ENCODE peak calls at places on chromosome 21, in five cellular contexts. X, L, C, D and R are unnamed samples.

GRCh38 chr21:45465105-45465504 is 60.1 kb downstream of the COL18A1 start:
- DNase-seq in C (no peak), D (no peak), L (no peak), X (peak; percentile 54), R (no peak)

GRCh38 chr21:46130721-46131720 is 24.4 kb downstream of the FTCD start:
- DNase-seq in C (no peak), X (no peak), D (no peak), L (no peak), R (no peak)

GRCh38 chr21:33114276-33114675 is 44.3 kb downstream of the OLIG1 start:
- DNase-seq in L (no peak), X (no peak), D (no peak), C (no peak), R (no peak)

GRCh38 chr21:34243562-34243961 is 120.2 kb upstream of the KCNE2 start:
- DNase-seq in X (no peak), C (no peak), D (no peak), L (no peak), R (peak; percentile 26)

GRCh38 chr21:45433301-45433700 is 28.3 kb downstream of the COL18A1 start:
- DNase-seq in C (no peak), X (no peak), D (no peak), L (no peak), R (no peak)

GRCh38 chr21:25970254-25970930 is 200.2 kb downstream of the APP start:
- DNase-seq in X (no peak), C (no peak), D (no peak), L (no peak), R (no peak)

GRCh38 chr21:45853703-45854342 is 127.7 kb upstream of the COL6A1 start:
- DNase-seq in L (no peak), C (no peak), D (no peak), X (no peak), R (peak; percentile 42)

GRCh38 chr21:26850116-26850643 is 5.0 kb upstream of the ADAMTS1 start:
- DNase-seq in C (no peak), D (no peak), X (no peak), L (no peak), R (peak; percentile 13)

GRCh38 chr21:23977971-23978370 is 1629.3 kb downstream of the MRPL39 start:
- DNase-seq in C (no peak), X (no peak), L (no peak), D (no peak), R (no peak)

GRCh38 chr21:45251635-45252447 is 35.9 kb downstream of the POFUT2 start:
- DNase-seq in L (no peak), D (no peak), C (no peak), X (no peak), R (no peak)

GRCh38 chr21:40049031-40049958 is 182.1 kb downstream of the PCP4 start:
- DNase-seq in L (no peak), C (no peak), D (peak; percentile 72), X (no peak), R (peak; percentile 34)

GRCh38 chr21:46434322-46434958 is 24.3 kb upstream of the DIP2A start:
- DNase-seq in D (no peak), L (no peak), X (no peak), C (no peak), R (no peak)

GRCh38 chr21:34807881-34808568 is 139.2 kb downstream of the CLIC6 start:
- DNase-seq in L (peak; percentile 85), X (no peak), D (peak; percentile 43), C (no peak), R (peak; percentile 87)

GRCh38 chr21:26769613-26770188 is 75.5 kb downstream of the ADAMTS1 start:
- DNase-seq in C (no peak), D (peak; percentile 32), X (no peak), L (no peak), R (peak; percentile 18)

GRCh38 chr21:34609244-34609950 is 5.5 kb downstream of the RCAN1 start:
- DNase-seq in D (no peak), L (no peak), X (no peak), C (no peak), R (peak; percentile 31)

GRCh38 chr21:41011968-41012367 is 156.0 kb upstream of the BACE2 start:
- DNase-seq in L (no peak), C (no peak), X (no peak), D (no peak), R (no peak)

GRCh38 chr21:45607922-45608295 is 35.6 kb upstream of the PCBP3 start:
- DNase-seq in X (peak; percentile 34), D (no peak), C (no peak), L (no peak), R (no peak)

GRCh38 chr21:18499761-18500376 is 96.3 kb upstream of the TMPRSS15 start:
- DNase-seq in X (no peak), C (no peak), L (no peak), D (no peak), R (no peak)

GRCh38 chr21:41659791-41660560 is 106.9 kb downstream of the RIPK4 start:
- DNase-seq in L (peak; percentile 86), D (no peak), X (no peak), C (no peak), R (no peak)

GRCh38 chr21:45241357-45241756 is 46.3 kb downstream of the POFUT2 start:
- DNase-seq in C (no peak), D (no peak), X (no peak), L (no peak), R (no peak)

GRCh38 chr21:45318556-45319341 is 31.1 kb upstream of the POFUT2 start:
- DNase-seq in L (peak; percentile 85), C (no peak), X (peak; percentile 78), D (peak; percentile 84), R (no peak)

GRCh38 chr21:45640888-45641479 is 2.5 kb upstream of the PCBP3 start:
- DNase-seq in X (no peak), L (no peak), D (no peak), C (no peak), R (peak; percentile 33)

GRCh38 chr21:45824546-45825208 is 156.9 kb upstream of the COL6A1 start:
- DNase-seq in D (peak; percentile 10), X (no peak), C (no peak), L (no peak), R (no peak)

GRCh38 chr21:33559813-33560212 is 17.0 kb downstream of the SON start:
- DNase-seq in L (no peak), X (no peak), C (no peak), D (no peak), R (no peak)

GRCh38 chr21:38289697-38290096 is 32.9 kb downstream of the KCNJ15 start:
- DNase-seq in X (no peak), C (no peak), L (no peak), D (no peak), R (peak; percentile 95)

GRCh38 chr21:38284221-38284620 is 27.4 kb downstream of the KCNJ15 start:
- DNase-seq in D (no peak), C (no peak), X (no peak), L (no peak), R (no peak)

GRCh38 chr21:38282921-38283320 is 26.1 kb downstream of the KCNJ15 start:
- DNase-seq in C (no peak), X (no peak), L (no peak), D (no peak), R (no peak)

GRCh38 chr21:38290809-38291208 is 34.0 kb downstream of the KCNJ15 start:
- DNase-seq in C (no peak), D (no peak), X (no peak), L (no peak), R (no peak)

GRCh38 chr21:38286739-38287426 is 30.1 kb downstream of the KCNJ15 start:
- DNase-seq in D (no peak), X (no peak), C (no peak), L (no peak), R (no peak)
- H3K27ac ChIP-seq in D (no peak overlapping the region), X (no peak overlapping the region), C (no peak overlapping the region), L (no peak overlapping the region), R (no peak overlapping the region)

GRCh38 chr21:29178936-29179335 is 48.5 kb downstream of the MAP3K7CL start:
- DNase-seq in C (no peak), D (no peak), X (no peak), L (no peak), R (no peak)

GRCh38 chr21:29176721-29177120 is 46.3 kb downstream of the MAP3K7CL start:
- DNase-seq in L (no peak), D (no peak), C (no peak), X (no peak), R (no peak)

GRCh38 chr21:29175408-29176147 is 45.1 kb downstream of the MAP3K7CL start:
- DNase-seq in L (peak; percentile 45), X (no peak), D (no peak), C (no peak), R (no peak)

GRCh38 chr21:29179503-29179902 is 49.1 kb downstream of the MAP3K7CL start:
- DNase-seq in X (no peak), D (no peak), L (no peak), C (no peak), R (no peak)

GRCh38 chr21:29177800-29178199 is 47.4 kb downstream of the MAP3K7CL start:
- DNase-seq in X (no peak), L (peak; percentile 57), C (no peak), D (no peak), R (no peak)
- TF ChIP-seq CTCF in X (no peak), L (no peak), C (no peak), D (no peak), R (no peak)

DNA sequence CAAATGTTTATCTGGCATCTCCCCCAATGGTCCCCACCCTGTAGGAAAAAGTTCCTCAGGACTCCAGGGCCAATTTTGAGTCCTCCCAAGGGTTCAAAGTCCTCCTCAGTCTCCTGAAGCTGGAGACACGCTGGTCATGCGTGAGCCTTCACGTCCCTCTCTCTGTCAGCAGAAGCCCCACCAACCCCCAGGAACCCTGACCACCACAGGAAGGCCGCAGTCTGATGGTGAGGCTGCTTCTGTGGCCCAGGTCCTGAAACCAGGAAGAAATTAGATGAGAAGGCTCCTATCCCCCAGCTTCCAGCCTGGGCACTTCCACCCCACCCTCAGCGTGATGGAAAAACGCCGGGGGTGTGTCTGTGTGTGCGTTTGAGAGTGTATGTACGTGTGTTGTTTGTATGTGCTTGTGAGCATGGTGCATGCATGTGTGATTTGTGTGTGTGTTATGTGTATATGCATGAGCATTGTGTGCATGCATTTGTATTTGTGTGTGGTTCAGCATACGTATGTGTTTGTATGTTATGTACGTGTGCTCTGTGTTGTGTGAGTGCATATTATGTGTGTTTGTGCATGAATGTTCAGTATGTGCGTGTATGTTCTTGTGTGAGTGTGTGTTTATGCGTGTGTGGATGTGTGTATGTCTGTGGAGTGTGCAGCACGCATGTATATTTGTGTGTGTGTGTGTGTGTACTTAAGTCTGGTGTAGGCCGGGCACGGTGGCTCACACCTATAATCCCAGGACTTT is 92.5 kb downstream of the SIK1 start:
- DNase-seq in X (no peak), L (no peak), C (no peak), D (no peak), R (no peak)
- H3K27ac ChIP-seq in X (peak overlapping the region; percentile 77), L (peak overlapping the region; percentile 86), C (no peak overlapping the region), D (no peak overlapping the region), R (peak overlapping the region; percentile 97)

GRCh38 chr21:14241322-14241721 is 25.4 kb downstream of the RBM11 start:
- DNase-seq in L (no peak), C (no peak), D (no peak), X (no peak), R (no peak)
- TF ChIP-seq CTCF in L (no peak), C (no peak), D (no peak), X (no peak), R (no peak)

DNA sequence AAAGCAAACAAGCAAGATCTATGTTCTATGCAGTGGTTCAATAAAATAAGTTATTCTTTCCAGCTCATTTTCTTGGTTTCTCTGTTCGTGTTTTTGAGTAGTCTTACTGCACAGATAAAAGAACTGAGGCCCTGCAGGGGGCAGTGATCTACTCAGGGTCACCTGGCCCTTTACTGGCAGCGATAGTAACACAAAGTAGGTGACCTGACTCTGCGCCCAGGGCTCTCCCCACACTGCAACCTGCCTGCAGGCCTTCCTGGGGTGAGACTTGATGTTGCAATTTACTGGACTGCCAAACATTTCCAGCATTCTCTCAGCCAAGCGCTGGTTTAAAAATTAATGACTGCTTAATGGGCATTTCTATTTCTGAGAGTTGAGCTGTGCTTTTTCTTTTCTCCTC is 110.3 kb downstream of the HUNK start:
- DNase-seq in L (no peak), X (peak; percentile 78), D (no peak), C (no peak), R (no peak)
- H3K27ac ChIP-seq in L (no peak overlapping the region), X (no peak overlapping the region), D (no peak overlapping the region), C (no peak overlapping the region), R (no peak overlapping the region)